ENCODE peak calls at places on chromosomes 13 and 19, in eight cellular contexts. Y, D, J, N, W, E, R and K are unnamed samples.
A peak's percentile ranks its signal among the peaks of the same experiment; 100 is the strongest.

GRCh38 chr19:30596268-30596667 is 224.1 kb downstream of the ZNF536 start:
- DNase-seq in Y (no peak), D (no peak), J (no peak), N (no peak), W (no peak), E (no peak), R (no peak), K (no peak)

GRCh38 chr13:37598572-37598971 is at the start of gene POSTN:
- DNase-seq in Y (no peak), D (no peak), J (peak; percentile 81), N (peak; percentile 49), W (no peak), E (no peak), R (no peak), K (no peak)

GRCh38 chr19:14363203-14364097 is 17.8 kb upstream of the ADGRE5 start:
- DNase-seq in Y (peak; percentile 72), D (no peak), J (peak; percentile 50), N (peak; percentile 86), W (peak; percentile 53), E (peak; percentile 86), R (peak; percentile 92), K (peak; percentile 77)

GRCh38 chr13:95608640-95609280 is 35.7 kb downstream of the DZIP1 start:
- DNase-seq in Y (no peak), D (no peak), J (no peak), N (peak; percentile 25), W (no peak), E (no peak), R (no peak), K (no peak)

GRCh38 chr13:61148691-61149332 is 266.8 kb downstream of the PCDH20 start:
- DNase-seq in Y (no peak), D (no peak), J (no peak), N (no peak), W (no peak), E (no peak), R (no peak), K (no peak)

GRCh38 chr13:26616126-26616525 is 58.6 kb downstream of the WASF3 start:
- DNase-seq in Y (no peak), D (no peak), J (peak; percentile 52), N (peak; percentile 78), W (no peak), E (no peak), R (no peak), K (no peak)

GRCh38 chr13:57933606-57934005 is 302.1 kb downstream of the PCDH17 start:
- DNase-seq in Y (no peak), D (no peak), J (no peak), N (no peak), W (no peak), E (no peak), R (no peak), K (no peak)

GRCh38 chr13:33186851-33187250 is 98.7 kb downstream of the STARD13 start:
- DNase-seq in Y (no peak), D (no peak), J (peak; percentile 90), N (peak; percentile 69), W (no peak), E (no peak), R (no peak), K (no peak)

GRCh38 chr13:42168497-42168896 is 103.5 kb upstream of the AKAP11 start:
- DNase-seq in Y (no peak), D (no peak), J (no peak), N (no peak), W (no peak), E (no peak), R (no peak), K (no peak)

GRCh38 chr19:51341066-51341465 is 873 bp downstream of the VSIG10L start:
- DNase-seq in Y (no peak), D (no peak), J (no peak), N (no peak), W (no peak), E (no peak), R (no peak), K (no peak)

GRCh38 chr19:51341976-51342580 is at the start of gene VSIG10L:
- DNase-seq in Y (no peak), D (no peak), J (no peak), N (no peak), W (no peak), E (no peak), R (no peak), K (no peak)

GRCh38 chr19:51345076-51345620 is 3.2 kb upstream of the VSIG10L start:
- DNase-seq in Y (no peak), D (no peak), J (no peak), N (no peak), W (no peak), E (no peak), R (no peak), K (no peak)

GRCh38 chr19:51339687-51340656 is 2.0 kb downstream of the VSIG10L start:
- DNase-seq in Y (peak; percentile 99), D (peak; percentile 91), J (peak; percentile 99), N (peak; percentile 93), W (peak; percentile 91), E (peak; percentile 98), R (peak; percentile 99), K (peak; percentile 97)

DNA sequence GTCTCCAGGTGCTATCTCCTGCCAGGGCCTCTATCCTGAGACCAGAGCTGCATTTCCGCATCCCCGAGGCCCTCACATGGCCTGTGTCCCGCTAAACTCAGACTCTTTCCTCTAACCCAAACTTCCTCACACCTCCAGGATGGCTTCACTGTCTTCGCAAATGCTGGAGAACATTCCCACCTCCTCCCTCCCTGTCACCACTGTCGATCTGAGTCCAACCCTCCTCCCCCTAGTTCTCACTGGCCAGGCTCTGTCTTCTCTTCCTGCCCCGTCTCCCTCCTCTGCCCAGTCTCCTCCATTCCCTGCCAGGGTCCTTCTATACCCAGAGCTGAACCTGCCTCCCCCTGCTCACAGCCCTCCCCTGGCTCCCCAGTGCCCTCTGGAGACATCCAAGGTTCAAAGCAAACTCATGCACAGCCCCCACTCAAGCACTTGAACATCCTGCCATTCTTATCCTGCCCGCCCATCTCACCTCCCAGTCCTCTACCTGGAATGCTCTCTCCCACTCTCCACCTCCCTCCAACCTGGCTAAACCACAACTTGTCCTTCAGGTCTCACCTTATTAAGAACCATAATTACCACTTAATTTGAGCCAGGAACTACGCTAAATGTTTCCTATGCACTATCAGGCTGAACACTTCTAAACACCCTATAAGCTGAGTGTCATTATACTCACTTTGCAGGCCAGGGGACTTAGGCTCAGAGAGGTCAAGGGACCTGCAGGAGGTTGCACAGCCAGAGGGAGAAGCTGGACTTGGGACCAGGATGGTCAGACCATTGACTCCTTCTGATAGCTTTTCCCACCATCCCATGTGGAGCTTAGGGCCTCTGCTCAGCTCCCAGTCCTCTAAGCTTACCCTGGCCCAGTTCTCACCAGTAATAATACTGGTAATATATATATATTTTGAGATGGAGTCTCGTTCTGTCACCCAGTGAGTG is 961 bp upstream of the VSIG10L start:
- DNase-seq in Y (no peak), D (no peak), J (no peak), N (no peak), W (no peak), E (no peak), R (no peak), K (no peak)
- TF ChIP-seq CTCF in Y (no peak), D (no peak), J (no peak), N (no peak), W (no peak), E (no peak), R (no peak), K (no peak)

GRCh38 chr19:49809155-49809986 is 3.7 kb downstream of the FUZ start:
- DNase-seq in Y (no peak), D (no peak), J (peak; percentile 70), N (no peak), W (peak; percentile 47), E (peak; percentile 70), R (no peak), K (no peak)
- TF ChIP-seq CTCF in Y (no peak), D (no peak), J (no peak), N (no peak), W (no peak), E (no peak), R (peak; percentile 17), K (no peak)

GRCh38 chr13:111152836-111153235 is 37.7 kb downstream of the ARHGEF7 start:
- DNase-seq in Y (no peak), D (no peak), J (peak; percentile 29), N (peak; percentile 24), W (no peak), E (no peak), R (no peak), K (no peak)

GRCh38 chr13:111153279-111153976 is 38.3 kb downstream of the ARHGEF7 start:
- DNase-seq in Y (peak; percentile 82), D (peak; percentile 61), J (peak; percentile 91), N (peak; percentile 86), W (peak; percentile 91), E (peak; percentile 94), R (peak; percentile 94), K (peak; percentile 97)

GRCh38 chr13:111158136-111158805 is 43.2 kb downstream of the ARHGEF7 start:
- DNase-seq in Y (no peak), D (no peak), J (peak; percentile 11), N (no peak), W (no peak), E (no peak), R (no peak), K (no peak)

GRCh38 chr13:111156421-111156820 is 41.3 kb downstream of the ARHGEF7 start:
- DNase-seq in Y (no peak), D (no peak), J (no peak), N (no peak), W (no peak), E (no peak), R (no peak), K (no peak)

GRCh38 chr13:111153977-111154332 is 38.8 kb downstream of the ARHGEF7 start:
- DNase-seq in Y (no peak), D (no peak), J (no peak), N (peak; percentile 26), W (no peak), E (peak; percentile 49), R (no peak), K (no peak)
- TF ChIP-seq CTCF in Y (peak; percentile 21), D (peak; percentile 35), J (peak; percentile 47), N (no peak), W (no peak), E (peak; percentile 31), R (no peak), K (no peak)

GRCh38 chr13:40772765-40773473 is 1.9 kb upstream of the MRPS31 start:
- DNase-seq in Y (no peak), D (no peak), J (no peak), N (no peak), W (no peak), E (no peak), R (no peak), K (no peak)

GRCh38 chr13:40770934-40771618 is at the start of gene MRPS31:
- DNase-seq in Y (peak; percentile 84), D (peak; percentile 86), J (peak; percentile 97), N (peak; percentile 94), W (peak; percentile 95), E (peak; percentile 96), R (peak; percentile 94), K (peak; percentile 96)

GRCh38 chr13:40774672-40775071 is 3.7 kb upstream of the MRPS31 start:
- DNase-seq in Y (no peak), D (no peak), J (no peak), N (no peak), W (no peak), E (no peak), R (no peak), K (no peak)

GRCh38 chr13:40769970-40770369 is 1.0 kb downstream of the MRPS31 start:
- DNase-seq in Y (no peak), D (no peak), J (no peak), N (no peak), W (no peak), E (no peak), R (no peak), K (no peak)

DNA sequence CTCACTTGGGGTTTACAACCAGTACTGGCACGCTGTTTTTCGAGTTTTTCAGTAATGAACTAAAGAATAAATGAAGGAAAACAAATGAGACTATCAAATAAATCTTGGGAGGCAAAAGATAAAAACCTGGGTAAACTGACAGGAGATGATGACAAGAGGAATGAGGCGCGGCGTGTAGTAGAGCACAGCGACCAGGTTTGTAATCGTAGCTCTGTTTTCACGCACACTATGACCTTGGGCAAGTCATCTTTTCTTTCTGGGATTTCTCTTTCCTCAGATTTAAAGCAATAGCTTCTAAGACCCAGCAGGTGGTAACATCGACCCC is 419 bp downstream of the MRPS31 start:
- DNase-seq in Y (no peak), D (no peak), J (no peak), N (no peak), W (no peak), E (no peak), R (no peak), K (no peak)
- TF ChIP-seq CTCF in Y (no peak), D (no peak), J (no peak), N (no peak), W (no peak), E (no peak), R (no peak), K (no peak)